ENCODE peak calls at places on chromosomes 3 and 15, in five cellular contexts. V is neuronal stem cell, F is trophoblast cell, R is H1, N is mesenchymal stem cell. G is an unnamed sample.

GRCh38 chr3:197224034-197224444 is 74.4 kb downstream of the DLG1 start:
- DNase-seq in V (peak), F (peak), R (no peak), N (peak), G (no peak)

GRCh38 chr15:40389824-40390595 is 7.5 kb downstream of the KNSTRN start:
- DNase-seq in R (no peak), N (no peak), F (no peak), V (no peak), G (no peak)

GRCh38 chr15:57060799-57061198 is 142.4 kb downstream of the TCF12 start:
- DNase-seq in R (no peak), V (no peak), F (peak), N (peak), G (no peak)

GRCh38 chr3:190865828-190866227 is 3.3 kb upstream of the GMNC start:
- DNase-seq in N (no peak), F (peak), V (no peak), R (no peak), G (no peak)

GRCh38 chr3:175431396-175431795 is 572.3 kb downstream of the NAALADL2 start:
- DNase-seq in N (no peak), R (no peak), F (no peak), V (no peak), G (no peak)

GRCh38 chr15:90482124-90483011 is 47.4 kb upstream of the CRTC3 start:
- DNase-seq in F (peak), R (no peak), N (peak), V (peak), G (peak)

GRCh38 chr3:114058646-114059045 is 2.1 kb downstream of the QTRT2 start:
- DNase-seq in N (no peak), F (no peak), V (no peak), R (no peak), G (no peak)

GRCh38 chr3:190863119-190863465 is 598 bp upstream of the GMNC start:
- DNase-seq in V (no peak), N (peak), F (no peak), R (no peak), G (no peak)

GRCh38 chr3:98577178-98577895 is 16.1 kb downstream of the CPOX start:
- DNase-seq in N (no peak), V (no peak), F (peak), R (no peak), G (no peak)

GRCh38 chr15:60421544-60421943 is 23.8 kb upstream of the ANXA2 start:
- DNase-seq in V (no peak), F (no peak), R (no peak), N (peak), G (no peak)

GRCh38 chr3:9397911-9398714 is 698 bp downstream of the SETD5 start:
- DNase-seq in N (peak), F (no peak), R (no peak), V (peak), G (peak)

GRCh38 chr3:11288786-11289637 is 16.8 kb downstream of the ATG7 start:
- DNase-seq in R (no peak), N (peak), F (peak), V (no peak), G (no peak)

GRCh38 chr3:18297131-18297530 is 128.0 kb downstream of the SATB1 start:
- DNase-seq in R (no peak), V (no peak), N (no peak), F (no peak), G (no peak)

GRCh38 chr3:177055557-177056290 is 141.6 kb downstream of the TBL1XR1 start:
- DNase-seq in R (no peak), F (no peak), V (no peak), N (no peak), G (no peak)

GRCh38 chr3:45210308-45211038 is 15.6 kb downstream of the TMEM158 start:
- DNase-seq in N (peak), R (peak), V (no peak), F (peak), G (peak)

GRCh38 chr3:12644297-12644937 is 19.5 kb downstream of the RAF1 start:
- DNase-seq in N (peak), R (no peak), F (no peak), V (no peak), G (no peak)

GRCh38 chr15:35751421-35752133 is 205.6 kb upstream of the DPH6 start:
- DNase-seq in V (peak), N (peak), R (peak), F (peak), G (peak)

GRCh38 chr3:71078723-71079525 is 504.6 kb downstream of the FOXP1 start:
- DNase-seq in F (no peak), V (no peak), R (no peak), N (no peak), G (no peak)

GRCh38 chr15:57684491-57685184 is 21.9 kb upstream of the POLR2M start:
- DNase-seq in V (no peak), N (no peak), F (no peak), R (no peak), G (no peak)

GRCh38 chr3:190183121-190183520 is 62.4 kb upstream of the P3H2 start:
- DNase-seq in V (peak), R (no peak), N (peak), F (no peak), G (no peak)

GRCh38 chr3:119559441-119559963 is at the start of gene CD80:
- DNase-seq in R (no peak), N (peak), V (no peak), F (no peak), G (peak)

GRCh38 chr3:47536967-47537366 is 23.5 kb upstream of the ELP6 start:
- DNase-seq in V (no peak), F (no peak), N (no peak), R (no peak), G (no peak)

GRCh38 chr3:82224661-82225060 is 463.2 kb upstream of the GBE1 start:
- DNase-seq in R (no peak), F (no peak), V (no peak), N (no peak), G (no peak)

GRCh38 chr3:82217571-82217970 is 456.1 kb upstream of the GBE1 start:
- DNase-seq in R (no peak), N (no peak), F (no peak), V (no peak), G (no peak)

DNA sequence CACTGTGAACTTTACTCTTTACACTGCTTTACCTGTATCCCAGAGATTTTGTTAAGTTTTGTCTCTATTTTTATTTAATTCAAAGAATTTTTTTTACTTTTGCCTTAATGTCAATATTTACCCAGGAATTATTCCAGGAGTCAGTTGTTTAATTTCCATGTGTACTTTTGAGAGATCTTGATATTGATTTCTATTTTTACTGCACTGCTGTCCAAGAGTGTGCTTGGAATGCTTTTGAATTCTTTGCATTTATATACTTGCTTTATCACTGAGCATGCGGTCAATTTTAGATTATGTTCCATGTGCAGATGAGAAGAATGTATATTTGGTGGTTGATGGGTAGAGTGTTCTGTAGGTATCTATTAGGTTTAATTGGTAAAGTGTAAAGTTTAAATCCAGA is 461.0 kb upstream of the GBE1 start:
- DNase-seq in F (no peak), R (no peak), N (no peak), V (no peak), G (no peak)
- H2BK12ac ChIP-seq in F (no peak), R (no peak), N (no peak), V (no peak), G (no peak)

DNA sequence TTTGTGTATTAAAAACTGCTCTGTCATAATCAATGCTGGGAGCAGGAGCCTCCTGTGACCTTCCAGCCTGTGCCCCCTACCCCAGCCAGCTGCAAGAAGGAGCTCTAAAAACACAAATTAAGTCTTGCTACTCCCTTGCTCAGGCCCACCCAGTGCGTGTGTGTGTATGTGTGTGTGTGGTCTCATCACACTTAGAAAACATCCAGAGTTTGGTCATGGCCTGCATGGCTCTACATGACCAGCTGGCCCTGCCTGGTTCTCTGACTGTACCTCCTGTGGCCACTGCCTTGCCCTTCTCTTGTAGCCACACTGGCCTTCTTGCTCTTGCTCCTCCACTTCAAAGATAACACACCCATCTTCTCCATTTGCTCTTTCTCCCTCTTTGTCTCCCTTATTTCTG is 13.7 kb downstream of the P2RY14 start:
- DNase-seq in F (no peak), N (no peak), R (no peak), V (no peak), G (no peak)
- H2BK12ac ChIP-seq in F (no peak), N (peak), R (peak), V (no peak), G (no peak)

GRCh38 chr3:165622356-165622755 is 214.9 kb downstream of the BCHE start:
- DNase-seq in N (no peak), V (no peak), R (no peak), F (no peak), G (no peak)
- H2BK12ac ChIP-seq in N (no peak), V (no peak), R (no peak), F (no peak), G (no peak)

GRCh38 chr15:70479056-70479455 is 284.3 kb downstream of the UACA start:
- DNase-seq in F (no peak), V (no peak), R (no peak), N (no peak), G (no peak)
- H2BK12ac ChIP-seq in F (no peak), V (no peak), R (no peak), N (no peak), G (no peak)

GRCh38 chr3:78277220-78277619 is 1237.3 kb downstream of the ROBO2 start:
- DNase-seq in R (no peak), F (no peak), V (no peak), N (no peak), G (no peak)
- H2BK12ac ChIP-seq in R (no peak), F (no peak), V (no peak), N (no peak), G (no peak)

GRCh38 chr3:137075020-137075419 is 117.2 kb downstream of the IL20RB start:
- DNase-seq in N (no peak), R (no peak), V (no peak), F (no peak), G (no peak)
- H2BK12ac ChIP-seq in N (no peak), R (no peak), V (no peak), F (no peak), G (no peak)

DNA sequence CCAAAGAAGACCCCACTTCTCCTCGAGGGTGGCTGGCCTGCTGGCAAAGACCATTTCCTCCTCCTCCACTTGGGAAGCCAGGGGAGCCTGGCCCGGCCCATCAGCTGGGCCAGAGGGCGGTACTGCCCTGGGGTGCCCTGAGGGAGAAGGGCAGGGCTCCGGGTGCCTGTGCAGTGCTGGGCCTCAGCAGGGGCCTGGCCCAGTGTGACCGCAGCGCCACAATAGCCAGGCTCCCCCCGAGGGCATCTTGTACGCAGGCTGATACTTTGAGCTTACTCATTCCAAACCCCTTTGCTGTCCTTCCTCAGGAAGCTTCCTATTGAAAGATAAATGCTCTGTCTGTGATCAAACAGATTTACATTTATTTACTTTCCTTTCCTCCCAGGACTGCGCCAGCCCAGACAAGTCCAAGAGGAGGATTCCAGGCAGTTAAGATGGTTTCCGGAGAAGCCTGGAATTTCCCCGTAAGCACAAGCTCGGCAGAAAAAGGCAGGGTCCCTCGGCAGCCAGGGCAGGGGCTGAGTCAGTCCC is 240.1 kb downstream of the XXYLT1 start:
- DNase-seq in V (no peak), F (peak), R (no peak), N (peak), G (no peak)
- H2BK12ac ChIP-seq in V (no peak), F (peak), R (no peak), N (peak), G (no peak)

DNA sequence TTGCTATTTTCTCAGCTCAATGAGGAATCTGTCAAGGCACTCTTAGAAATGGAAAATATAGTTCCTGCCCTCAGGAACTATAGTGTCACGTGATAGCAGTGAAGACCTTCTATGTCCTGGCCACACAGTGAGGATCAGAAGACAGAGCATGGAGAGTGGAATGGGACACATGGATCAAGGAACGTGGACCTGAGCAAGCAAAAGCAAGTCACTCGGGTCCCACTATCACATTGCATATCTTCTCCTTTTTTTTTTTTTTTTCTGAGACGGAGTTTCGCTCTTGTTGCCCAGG is 21.2 kb downstream of the SMAD3 start:
- DNase-seq in R (no peak), V (no peak), F (no peak), N (no peak), G (no peak)
- H2BK12ac ChIP-seq in R (no peak), V (no peak), F (no peak), N (no peak), G (no peak)

GRCh38 chr3:49498239-49498638 is 28.2 kb downstream of the DAG1 start:
- DNase-seq in N (no peak), V (no peak), F (no peak), R (no peak), G (no peak)
- H2BK12ac ChIP-seq in N (no peak), V (no peak), F (no peak), R (no peak), G (no peak)

G was measured in H9.